ENCODE peak calls at places on chromosomes 5 and 9, in seven cellular contexts. W is NCI-H1092; J is effector memory CD4-positive, alpha-beta T cell; M is activated CD8-positive, alpha-beta T cell treated with anti-CD3 and anti-CD28 coated beads, Interleukin-2, amount 10 ng/mL, durations not matched to agents 7 days and 5 days; P is HuH-7; G is EH; U is transverse colon. T is an unnamed sample.
A peak's percentile ranks its signal among the peaks of the same experiment; 100 is the strongest.

GRCh38 chr5:98638701-98639100 is 134.8 kb upstream of the RGMB start:
- DNase-seq in W (no peak), J (no peak), M (no peak), P (no peak), G (peak; percentile 98), U (no peak), T (no peak)

GRCh38 chr5:95900383-95900958 is 61.2 kb downstream of the ELL2 start:
- DNase-seq in W (peak; percentile 22), J (no peak), M (no peak), P (no peak), G (peak; percentile 80), U (no peak), T (no peak)

GRCh38 chr9:1125741-1126140 is 75.6 kb downstream of the DMRT2 start:
- DNase-seq in W (no peak), J (no peak), M (no peak), P (no peak), G (peak; percentile 3), U (no peak), T (no peak)

GRCh38 chr9:124869986-124870560 is 8.1 kb downstream of the ARPC5L start:
- DNase-seq in W (no peak), J (peak; percentile 68), M (peak; percentile 88), P (no peak), G (peak; percentile 49), U (peak; percentile 77), T (peak; percentile 78)

GRCh38 chr9:20066120-20066519 is 277.3 kb upstream of the SLC24A2 start:
- DNase-seq in W (no peak), J (no peak), M (no peak), P (no peak), G (no peak), U (no peak), T (peak; percentile 55)

GRCh38 chr5:145484195-145484594 is 350.9 kb downstream of the PRELID2 start:
- DNase-seq in W (no peak), J (no peak), M (no peak), P (no peak), G (peak; percentile 79), U (no peak), T (no peak)

GRCh38 chr9:6993531-6993930 is 235.8 kb downstream of the KDM4C start:
- DNase-seq in W (no peak), J (no peak), M (no peak), P (no peak), G (no peak), U (no peak), T (no peak)

GRCh38 chr5:42586625-42587024 is 163.4 kb downstream of the GHR start:
- DNase-seq in W (no peak), J (no peak), M (no peak), P (no peak), G (no peak), U (no peak), T (no peak)

GRCh38 chr9:115204827-115205506 is 87.0 kb upstream of the TNC start:
- DNase-seq in W (no peak), J (no peak), M (no peak), P (no peak), G (peak; percentile 95), U (no peak), T (no peak)

GRCh38 chr9:124259273-124260078 is 1.7 kb downstream of the NEK6 start:
- DNase-seq in W (no peak), J (no peak), M (no peak), P (peak; percentile 72), G (peak; percentile 94), U (peak; percentile 81), T (no peak)

GRCh38 chr9:22037954-22038690 is 29.0 kb upstream of the CDKN2B start:
- DNase-seq in W (no peak), J (no peak), M (no peak), P (no peak), G (peak; percentile 50), U (no peak), T (no peak)

GRCh38 chr5:119400248-119400647 is 44.4 kb downstream of the TNFAIP8 start:
- DNase-seq in W (no peak), J (no peak), M (no peak), P (no peak), G (peak; percentile 29), U (no peak), T (no peak)

GRCh38 chr9:130927338-130927737 is 11.7 kb downstream of the FIBCD1 start:
- DNase-seq in W (no peak), J (no peak), M (no peak), P (no peak), G (peak; percentile 36), U (no peak), T (no peak)

GRCh38 chr5:125263346-125263745 is 516.9 kb upstream of the ZNF608 start:
- DNase-seq in W (no peak), J (no peak), M (no peak), P (no peak), G (peak; percentile 6), U (no peak), T (no peak)

GRCh38 chr9:87613265-87614111 is 112.4 kb upstream of the CTSL start:
- DNase-seq in W (no peak), J (no peak), M (no peak), P (peak; percentile 36), G (no peak), U (no peak), T (no peak)

GRCh38 chr5:72268753-72269410 is 51.2 kb downstream of the MRPS27 start:
- DNase-seq in W (no peak), J (peak; percentile 2), M (peak; percentile 65), P (peak; percentile 31), G (peak; percentile 69), U (peak; percentile 30), T (peak; percentile 41)